ENCODE peak calls at places on chromosomes 5 and 9, in eight cellular contexts. N, B, Z, H, P, V, Q and Y are unnamed samples.
A peak's percentile ranks its signal among the peaks of the same experiment; 100 is the strongest.

GRCh38 chr5:66408561-66408960 is 187.6 kb upstream of the MAST4 start:
- DNase-seq in N (no peak), B (no peak), Z (no peak), H (no peak), P (no peak), V (no peak), Q (no peak), Y (no peak)

GRCh38 chr5:38888023-38888422 is 42.2 kb downstream of the OSMR start:
- DNase-seq in N (no peak), B (no peak), Z (no peak), H (no peak), P (no peak), V (no peak), Q (no peak), Y (no peak)

GRCh38 chr9:76114144-76114543 is 223.7 kb downstream of the PCSK5 start:
- DNase-seq in N (no peak), B (no peak), Z (no peak), H (peak; percentile 34), P (no peak), V (no peak), Q (no peak), Y (no peak)

GRCh38 chr9:2285411-2285810 is 270.3 kb downstream of the SMARCA2 start:
- DNase-seq in N (no peak), B (no peak), Z (no peak), H (no peak), P (no peak), V (no peak), Q (no peak), Y (no peak)

GRCh38 chr9:114030364-114030763 is 47.7 kb downstream of the AMBP start:
- DNase-seq in N (peak; percentile 35), B (no peak), Z (no peak), H (no peak), P (no peak), V (no peak), Q (peak; percentile 16), Y (no peak)

GRCh38 chr5:34618666-34619065 is 37.5 kb upstream of the RAI14 start:
- DNase-seq in N (no peak), B (no peak), Z (no peak), H (no peak), P (no peak), V (no peak), Q (no peak), Y (no peak)

GRCh38 chr9:133142657-133143592 is 20.8 kb downstream of the GBGT1 start:
- DNase-seq in N (no peak), B (no peak), Z (peak; percentile 84), H (no peak), P (no peak), V (no peak), Q (no peak), Y (no peak)

GRCh38 chr5:86885489-86886225 is 267.9 kb downstream of the COX7C start:
- DNase-seq in N (no peak), B (no peak), Z (no peak), H (no peak), P (no peak), V (no peak), Q (no peak), Y (no peak)

GRCh38 chr9:8489845-8490244 is 690.3 kb upstream of the DMAC1 start:
- DNase-seq in N (no peak), B (no peak), Z (no peak), H (no peak), P (no peak), V (no peak), Q (no peak), Y (no peak)

GRCh38 chr5:108617467-108618435 is 129.9 kb upstream of the FER start:
- DNase-seq in N (no peak), B (no peak), Z (no peak), H (no peak), P (no peak), V (no peak), Q (no peak), Y (no peak)

GRCh38 chr5:94901071-94901979 is 282.9 kb downstream of the SLF1 start:
- DNase-seq in N (no peak), B (no peak), Z (no peak), H (peak; percentile 22), P (no peak), V (no peak), Q (peak; percentile 21), Y (no peak)

GRCh38 chr9:126839301-126839700 is 21.1 kb upstream of the ZBTB34 start:
- DNase-seq in N (no peak), B (no peak), Z (no peak), H (no peak), P (no peak), V (no peak), Q (no peak), Y (no peak)
- TF ChIP-seq CTCF in N (no peak), B (no peak), Z (no peak), H (no peak), P (no peak), V (no peak), Q (no peak), Y (no peak)

DNA sequence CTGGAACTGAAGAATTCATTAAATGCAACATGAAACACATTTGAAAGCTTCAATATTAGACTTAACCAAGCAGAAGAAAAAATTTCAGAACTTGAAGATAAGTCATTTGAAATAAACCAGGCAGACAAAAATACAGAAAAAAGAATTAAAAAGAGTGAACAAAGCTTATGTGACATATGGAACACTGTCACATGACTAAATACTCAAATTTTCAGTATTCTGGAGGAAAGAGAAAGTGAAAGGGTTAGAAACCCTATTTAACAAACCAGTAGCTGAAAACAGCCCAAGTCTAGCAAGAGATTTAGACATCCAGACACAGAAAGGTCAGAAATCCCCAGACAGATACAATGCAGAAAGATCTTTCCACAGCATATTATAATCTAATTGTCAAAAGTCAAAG is 37.1 kb upstream of the SH3TC2 start:
- DNase-seq in N (no peak), B (no peak), Z (no peak), H (no peak), P (no peak), V (no peak), Q (no peak), Y (no peak)
- H3K9me3 ChIP-seq in N (no peaks in the 10 kb centered on the region), B (peaks cover 40% of the 10 kb centered on the region), Z (peaks cover 3% of the 10 kb centered on the region), H (peaks cover 3% of the 10 kb centered on the region), P (no peaks in the 10 kb centered on the region), V (peaks cover 30% of the 10 kb centered on the region), Q (peaks cover 48% of the 10 kb centered on the region), Y (peaks cover 24% of the 10 kb centered on the region)

GRCh38 chr9:120182011-120182410 is 398.0 kb downstream of the CDK5RAP2 start:
- DNase-seq in N (no peak), B (no peak), Z (no peak), H (no peak), P (no peak), V (no peak), Q (no peak), Y (no peak)
- H3K27me3 ChIP-seq in N (no peaks in the 10 kb centered on the region), B (peaks cover 3% of the 10 kb centered on the region), Z (no peaks in the 10 kb centered on the region), H (no peaks in the 10 kb centered on the region), P (no peaks in the 10 kb centered on the region), V (no peaks in the 10 kb centered on the region), Q (no peaks in the 10 kb centered on the region), Y (no peaks in the 10 kb centered on the region)

GRCh38 chr5:143437666-143438273 is 34.3 kb upstream of the NR3C1 start:
- DNase-seq in N (no peak), B (no peak), Z (no peak), H (no peak), P (no peak), V (no peak), Q (no peak), Y (no peak)
- TF ChIP-seq CTCF in N (no peak), B (no peak), Z (no peak), H (no peak), P (no peak), V (no peak), Q (no peak), Y (no peak)